ENCODE peak calls at places on chromosomes 7 and 10, in ten cellular contexts. I is CD4-positive, alpha-beta T cell; C is SK-N-SH; U is caudate nucleus; K is aorta; P is upper lobe of right lung; S is pancreas; W is heart left ventricle; A is tibial nerve; R is OCI-LY7. D is an unnamed sample.

GRCh38 chr7:55965805-55966421 is 1.5 kb downstream of the NIPSNAP2 start:
- DNase-seq in I (no peak), C (no peak), U (no peak), K (no peak), P (no peak), S (no peak), W (peak; percentile 63), A (no peak), R (no peak), D (no peak)

GRCh38 chr10:92350411-92350810 is 59.4 kb downstream of the MARCHF5 start:
- DNase-seq in I (no peak), C (no peak), U (no peak), K (no peak), P (no peak), S (no peak), W (no peak), A (no peak), R (no peak), D (no peak)

GRCh38 chr7:13021566-13021965 is 334.1 kb downstream of the ARL4A start:
- DNase-seq in I (no peak), C (no peak), U (no peak), K (no peak), P (no peak), S (no peak), W (no peak), A (no peak), R (no peak), D (no peak)

GRCh38 chr7:434891-435486 is 84.7 kb downstream of the PDGFA start:
- DNase-seq in I (no peak), C (no peak), U (no peak), K (no peak), P (no peak), S (no peak), W (no peak), A (no peak), R (no peak), D (no peak)

GRCh38 chr10:103653581-103654020 is 160.1 kb downstream of the NEURL1 start:
- DNase-seq in I (no peak), C (no peak), U (no peak), K (no peak), P (no peak), S (no peak), W (no peak), A (no peak), R (no peak), D (no peak)

GRCh38 chr7:146116452-146117219 is at the start of gene CNTNAP2:
- DNase-seq in I (no peak), C (peak; percentile 86), U (peak; percentile 1), K (no peak), P (no peak), S (no peak), W (no peak), A (no peak), R (no peak), D (no peak)

GRCh38 chr7:84914598-84914997 is 272.3 kb downstream of the SEMA3D start:
- DNase-seq in I (no peak), C (no peak), U (no peak), K (no peak), P (no peak), S (no peak), W (no peak), A (no peak), R (no peak), D (no peak)

GRCh38 chr7:19294629-19295028 is 149.4 kb upstream of the FERD3L start:
- DNase-seq in I (no peak), C (no peak), U (no peak), K (no peak), P (no peak), S (no peak), W (no peak), A (no peak), R (no peak), D (no peak)

GRCh38 chr7:33841658-33842057 is 63.7 kb upstream of the BMPER start:
- DNase-seq in I (no peak), C (no peak), U (no peak), K (no peak), P (no peak), S (no peak), W (no peak), A (peak; percentile 71), R (no peak), D (no peak)

GRCh38 chr10:89064764-89065163 is 74.2 kb downstream of the FAS start:
- DNase-seq in I (no peak), C (no peak), U (no peak), K (no peak), P (no peak), S (no peak), W (no peak), A (peak; percentile 52), R (no peak), D (no peak)

GRCh38 chr7:20220824-20221547 is 3.8 kb upstream of the MACC1 start:
- DNase-seq in I (no peak), C (no peak), U (no peak), K (no peak), P (no peak), S (no peak), W (no peak), A (no peak), R (no peak), D (no peak)

GRCh38 chr10:117165557-117166419 is 27.7 kb upstream of the VAX1 start:
- DNase-seq in I (no peak), C (peak; percentile 89), U (no peak), K (peak; percentile 62), P (peak; percentile 75), S (no peak), W (no peak), A (no peak), R (no peak), D (peak; percentile 19)

GRCh38 chr10:112526130-112526529 is 79.1 kb downstream of the VTI1A start:
- DNase-seq in I (no peak), C (no peak), U (no peak), K (no peak), P (no peak), S (no peak), W (no peak), A (no peak), R (no peak), D (no peak)

GRCh38 chr7:5139998-5140397 is 50.0 kb upstream of the WIPI2 start:
- DNase-seq in I (no peak), C (peak; percentile 81), U (no peak), K (no peak), P (peak; percentile 65), S (no peak), W (no peak), A (peak; percentile 8), R (peak; percentile 57), D (no peak)

GRCh38 chr7:3928727-3929515 is 627.9 kb downstream of the SDK1 start:
- DNase-seq in I (no peak), C (no peak), U (no peak), K (no peak), P (no peak), S (peak; percentile 47), W (no peak), A (no peak), R (no peak), D (no peak)

GRCh38 chr10:3108033-3108432 is 40.7 kb downstream of the PFKP start:
- DNase-seq in I (no peak), C (no peak), U (no peak), K (peak; percentile 35), P (no peak), S (no peak), W (peak; percentile 34), A (no peak), R (no peak), D (no peak)

GRCh38 chr10:100730739-100731602 is 14.4 kb upstream of the PAX2 start:
- DNase-seq in I (peak; percentile 9), C (peak; percentile 57), U (no peak), K (no peak), P (peak; percentile 69), S (peak; percentile 46), W (no peak), A (no peak), R (no peak), D (no peak)

GRCh38 chr10:104406715-104407517 is 53.3 kb downstream of the CFAP58 start:
- DNase-seq in I (no peak), C (peak; percentile 44), U (no peak), K (no peak), P (no peak), S (no peak), W (no peak), A (no peak), R (peak; percentile 25), D (no peak)

DNA sequence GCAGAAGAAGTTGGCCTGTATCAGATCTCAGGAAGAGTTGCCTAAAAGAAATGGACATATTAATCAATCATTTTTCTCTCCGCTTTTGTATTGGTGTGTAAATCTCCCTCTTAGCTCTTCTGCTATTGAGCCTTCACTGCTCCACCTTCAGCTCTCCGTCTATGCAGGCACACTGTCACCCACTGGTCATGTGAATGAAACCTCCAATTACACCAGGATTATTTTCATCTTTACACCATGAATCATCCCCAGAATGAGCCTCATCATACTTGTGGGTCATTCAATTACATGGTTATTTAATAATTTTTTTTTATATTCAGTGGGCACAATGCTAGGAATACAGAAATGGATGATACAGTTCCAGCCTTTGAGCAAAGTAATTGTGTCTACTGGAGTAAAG is 92.6 kb downstream of the LRRC4 start:
- DNase-seq in I (no peak), C (no peak), U (no peak), K (no peak), P (no peak), S (no peak), W (no peak), A (no peak), R (no peak), D (no peak)
- H3K27ac ChIP-seq in I (no peak overlapping the region), C (peak overlapping the region; percentile 72), U (no peak overlapping the region), K (no peak overlapping the region), P (no peak overlapping the region), S (no peak overlapping the region), W (no peak overlapping the region), A (no peak overlapping the region), R (no peak overlapping the region), D (no peak overlapping the region)

GRCh38 chr10:74901867-74902439 is 75.6 kb downstream of the KAT6B start:
- DNase-seq in I (no peak), C (no peak), U (no peak), K (no peak), P (no peak), S (no peak), W (no peak), A (no peak), R (no peak), D (no peak)
- H3K27ac ChIP-seq in I (no peak overlapping the region), C (no peak overlapping the region), U (peak overlapping the region; percentile 17), K (no peak overlapping the region), P (no peak overlapping the region), S (no peak overlapping the region), W (no peak overlapping the region), A (peak overlapping the region; percentile 51), R (no peak overlapping the region), D (no peak overlapping the region)

DNA sequence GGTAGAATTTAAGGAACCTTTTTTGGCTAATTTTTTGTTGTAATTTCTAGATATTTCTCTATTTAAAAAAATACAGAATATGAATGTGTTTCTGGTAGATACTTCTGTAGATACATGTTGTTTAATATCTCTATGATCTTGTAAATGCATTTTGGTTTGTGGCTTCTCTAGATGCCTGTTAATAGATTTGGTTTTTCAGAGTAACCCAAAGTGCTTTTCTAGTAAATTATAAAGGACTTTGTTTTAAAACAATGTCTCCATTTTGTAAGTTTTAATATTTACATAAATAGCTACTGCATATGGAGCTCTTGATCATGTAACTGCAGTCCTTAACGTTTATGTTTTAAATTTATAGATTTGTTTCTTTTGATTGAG is 88.5 kb downstream of the MDFIC start:
- DNase-seq in I (no peak), C (no peak), U (no peak), K (no peak), P (no peak), S (no peak), W (no peak), A (no peak), R (no peak), D (no peak)
- H3K27ac ChIP-seq in I (no peak overlapping the region), C (no peak overlapping the region), U (no peak overlapping the region), K (no peak overlapping the region), P (no peak overlapping the region), S (no peak overlapping the region), W (no peak overlapping the region), A (no peak overlapping the region), R (no peak overlapping the region), D (no peak overlapping the region)

GRCh38 chr10:23965880-23966279 is 243.1 kb upstream of the KIAA1217 start:
- DNase-seq in I (no peak), C (no peak), U (no peak), K (no peak), P (no peak), S (no peak), W (no peak), A (no peak), R (no peak), D (no peak)
- H3K27ac ChIP-seq in I (no peak overlapping the region), C (no peak overlapping the region), U (no peak overlapping the region), K (no peak overlapping the region), P (no peak overlapping the region), S (no peak overlapping the region), W (no peak overlapping the region), A (no peak overlapping the region), R (no peak overlapping the region), D (no peak overlapping the region)

D was measured in substantia nigra.